ENCODE peak calls at places on chromosomes 11 and 22, in eight cellular contexts. S, G, C, D, X, E, P and T are unnamed samples.

GRCh38 chr11:115627666-115628460 is 123.6 kb upstream of the CADM1 start:
- DNase-seq in P (no peak), C (no peak), S (no peak), D (no peak), G (no peak), X (no peak), E (no peak), T (no peak)

GRCh38 chr11:127789887-127790286 is 789.3 kb upstream of the KIRREL3 start:
- DNase-seq in X (peak), S (peak), P (no peak), G (no peak), D (no peak), E (peak), C (peak), T (peak)

GRCh38 chr11:46906596-46906995 is 11.8 kb downstream of the LRP4 start:
- DNase-seq in S (peak), G (no peak), C (no peak), E (no peak), X (no peak), P (no peak), D (no peak), T (no peak)

GRCh38 chr11:134164490-134165370 is 59.0 kb downstream of the NCAPD3 start:
- DNase-seq in S (no peak), E (no peak), G (no peak), P (no peak), D (no peak), C (no peak), X (no peak), T (no peak)

GRCh38 chr11:126162286-126163030 is 49.0 kb downstream of the RPUSD4 start:
- DNase-seq in X (no peak), S (no peak), P (peak), E (peak), C (no peak), G (no peak), D (no peak), T (no peak)

GRCh38 chr11:33377852-33378385 is 120.7 kb downstream of the HIPK3 start:
- DNase-seq in E (peak), X (no peak), C (no peak), S (no peak), D (no peak), G (no peak), P (peak), T (no peak)

GRCh38 chr11:36312593-36312990 is 16.5 kb downstream of the PRR5L start:
- DNase-seq in E (peak), D (no peak), P (peak), X (no peak), C (peak), S (no peak), G (no peak), T (peak)

GRCh38 chr11:85096939-85097338 is 530.2 kb downstream of the DLG2 start:
- DNase-seq in C (no peak), X (no peak), S (no peak), G (no peak), E (no peak), D (peak), P (no peak), T (no peak)

GRCh38 chr22:40560551-40560950 is 76.0 kb downstream of the MRTFA start:
- DNase-seq in G (no peak), C (no peak), X (no peak), E (peak), P (peak), D (no peak), S (no peak), T (peak)

GRCh38 chr11:131356201-131356600 is 14.2 kb upstream of the NTM start:
- DNase-seq in E (no peak), X (no peak), C (no peak), G (no peak), P (no peak), D (no peak), S (no peak), T (peak)

GRCh38 chr22:36069368-36069767 is 40.7 kb upstream of the RBFOX2 start:
- DNase-seq in X (no peak), E (no peak), G (no peak), C (no peak), D (no peak), S (no peak), P (no peak), T (no peak)

GRCh38 chr11:109197656-109198055 is 224.3 kb upstream of the C11orf87 start:
- DNase-seq in S (no peak), C (no peak), G (no peak), D (no peak), X (no peak), P (peak), E (peak), T (peak)

GRCh38 chr11:121929581-121929980 is 186.4 kb downstream of the BLID start:
- DNase-seq in X (peak), E (peak), G (no peak), S (peak), C (no peak), D (no peak), P (peak), T (no peak)

GRCh38 chr22:43946391-43946680 is 8.9 kb upstream of the SAMM50 start:
- DNase-seq in E (peak), D (no peak), X (no peak), G (no peak), C (no peak), P (no peak), S (peak), T (no peak)

GRCh38 chr22:26479043-26479791 is 4.4 kb downstream of the HPS4 start:
- DNase-seq in E (no peak), C (no peak), X (peak), G (no peak), D (no peak), P (no peak), S (no peak), T (no peak)

GRCh38 chr22:42937164-42937854 is 77.6 kb downstream of the PACSIN2 start:
- DNase-seq in S (no peak), X (no peak), G (peak), P (peak), C (peak), E (peak), D (peak), T (peak)

GRCh38 chr22:29803190-29803589 is 34.9 kb downstream of the ASCC2 start:
- DNase-seq in P (no peak), X (no peak), E (no peak), C (no peak), D (no peak), G (no peak), S (no peak), T (no peak)

GRCh38 chr11:27754035-27755017 is 54.1 kb upstream of the BDNF start:
- DNase-seq in P (peak), D (no peak), X (no peak), C (peak), S (no peak), E (peak), G (no peak), T (peak)

GRCh38 chr11:75112200-75112599 is 15.5 kb upstream of the OR2AT4 start:
- DNase-seq in D (no peak), X (no peak), C (no peak), G (no peak), S (no peak), E (no peak), P (no peak), T (no peak)

GRCh38 chr22:36374603-36375024 is 13.2 kb downstream of the MYH9 start:
- DNase-seq in D (no peak), C (peak), E (peak), S (peak), G (no peak), X (no peak), P (no peak), T (peak)

GRCh38 chr11:69065136-69065710 is 16.5 kb downstream of the TPCN2 start:
- DNase-seq in C (no peak), D (no peak), X (no peak), E (no peak), G (no peak), P (no peak), S (no peak), T (no peak)

GRCh38 chr11:13415201-13415600 is 47.8 kb downstream of the BTBD10 start:
- DNase-seq in D (no peak), G (no peak), S (peak), E (no peak), C (peak), X (no peak), P (no peak), T (no peak)

GRCh38 chr22:50695421-50696250 is 23.0 kb downstream of the SHANK3 start:
- DNase-seq in S (no peak), E (no peak), G (no peak), P (no peak), D (no peak), X (no peak), C (peak), T (no peak)

GRCh38 chr22:37186228-37186996 is 1.6 kb downstream of the C1QTNF6 start:
- DNase-seq in X (no peak), G (peak), D (no peak), C (peak), S (peak), E (peak), P (peak), T (peak)

GRCh38 chr22:41883400-41883799 is 31.5 kb downstream of the SHISA8 start:
- DNase-seq in C (no peak), G (no peak), X (no peak), E (no peak), D (no peak), S (no peak), P (no peak), T (no peak)

GRCh38 chr22:29309332-29310064 is 3.0 kb downstream of the GAS2L1 start:
- DNase-seq in X (no peak), S (no peak), D (no peak), E (peak), P (no peak), C (peak), G (peak), T (peak)